ENCODE peak calls at places on chromosomes 11 and 22, in five cellular contexts. X, I, E, J and O are unnamed samples.

GRCh38 chr11:123386746-123387510 is 43.1 kb upstream of the GRAMD1B start:
- DNase-seq in X (no peak), I (no peak), E (no peak), J (no peak), O (no peak)

GRCh38 chr11:15379483-15379882 is 264.8 kb downstream of the INSC start:
- DNase-seq in X (no peak), I (no peak), E (no peak), J (no peak), O (no peak)

GRCh38 chr22:26474687-26475086 is 8.9 kb downstream of the HPS4 start:
- DNase-seq in X (no peak), I (no peak), E (no peak), J (no peak), O (no peak)

GRCh38 chr11:8292351-8292750 is 28.7 kb upstream of the LMO1 start:
- DNase-seq in X (no peak), I (no peak), E (peak; percentile 20), J (no peak), O (no peak)

GRCh38 chr11:132228756-132229325 is 858.4 kb downstream of the NTM start:
- DNase-seq in X (no peak), I (peak; percentile 15), E (no peak), J (no peak), O (no peak)

GRCh38 chr11:31303644-31304043 is 65.9 kb downstream of the DCDC1 start:
- DNase-seq in X (no peak), I (no peak), E (no peak), J (no peak), O (no peak)

GRCh38 chr11:1815311-1815710 is 19.5 kb upstream of the SYT8 start:
- DNase-seq in X (no peak), I (no peak), E (no peak), J (no peak), O (no peak)

GRCh38 chr22:30823015-30823370 is 128.3 kb downstream of the OSBP2 start:
- DNase-seq in X (no peak), I (no peak), E (no peak), J (peak; percentile 25), O (no peak)

GRCh38 chr11:69035150-69035958 is 13.4 kb upstream of the TPCN2 start:
- DNase-seq in X (no peak), I (no peak), E (peak; percentile 56), J (no peak), O (no peak)

GRCh38 chr22:36768141-36768540 is 7.8 kb downstream of the IFT27 start:
- DNase-seq in X (no peak), I (no peak), E (no peak), J (no peak), O (no peak)

GRCh38 chr11:77776455-77776854 is 44.1 kb downstream of the RSF1 start:
- DNase-seq in X (peak; percentile 19), I (no peak), E (no peak), J (peak; percentile 21), O (peak; percentile 29)

GRCh38 chr22:46031965-46032851 is 55.2 kb upstream of the WNT7B start:
- DNase-seq in X (no peak), I (no peak), E (no peak), J (no peak), O (no peak)

GRCh38 chr22:17880468-17880867 is 106.2 kb upstream of the BID start:
- DNase-seq in X (no peak), I (no peak), E (no peak), J (no peak), O (no peak)

GRCh38 chr11:69915501-69916250 is 96.5 kb upstream of the FGF3 start:
- DNase-seq in X (peak; percentile 60), I (peak; percentile 72), E (peak; percentile 98), J (peak; percentile 81), O (peak; percentile 41)

GRCh38 chr11:19242184-19242932 is 1.6 kb upstream of the E2F8 start:
- DNase-seq in X (no peak), I (no peak), E (peak; percentile 63), J (no peak), O (no peak)

GRCh38 chr11:131099746-131100145 is 183.5 kb upstream of the SNX19 start:
- DNase-seq in X (no peak), I (no peak), E (no peak), J (no peak), O (peak; percentile 4)

GRCh38 chr11:19919050-19919561 is 206.5 kb downstream of the NAV2 start:
- DNase-seq in X (no peak), I (no peak), E (no peak), J (no peak), O (no peak)

GRCh38 chr22:20777420-20778177 is 3.7 kb downstream of the SERPIND1 start:
- DNase-seq in X (peak; percentile 70), I (no peak), E (no peak), J (peak; percentile 98), O (peak; percentile 99)

GRCh38 chr11:2528301-2529050 is 83.7 kb downstream of the KCNQ1 start:
- DNase-seq in X (no peak), I (no peak), E (no peak), J (no peak), O (no peak)

GRCh38 chr11:32671051-32671450 is 87.4 kb downstream of the EIF3M start:
- DNase-seq in X (no peak), I (no peak), E (no peak), J (no peak), O (no peak)
- TF ChIP-seq ZNF274 in X (no peak), I (no peak), E (no peak), J (no peak), O (no peak)

GRCh38 chr11:61481806-61482205 is 26.7 kb upstream of the LRRC10B start:
- DNase-seq in X (no peak), I (no peak), E (no peak), J (no peak), O (no peak)

GRCh38 chr11:61477734-61478148 is 30.8 kb upstream of the LRRC10B start:
- DNase-seq in X (no peak), I (peak; percentile 33), E (peak; percentile 94), J (peak; percentile 81), O (no peak)

GRCh38 chr11:61482513-61482912 is 26.0 kb upstream of the LRRC10B start:
- DNase-seq in X (no peak), I (peak; percentile 57), E (peak; percentile 96), J (peak; percentile 81), O (no peak)

GRCh38 chr11:61480261-61480660 is 28.3 kb upstream of the LRRC10B start:
- DNase-seq in X (no peak), I (no peak), E (no peak), J (no peak), O (no peak)

GRCh38 chr11:61480936-61481335 is 27.6 kb upstream of the LRRC10B start:
- DNase-seq in X (no peak), I (peak; percentile 81), E (peak; percentile 86), J (no peak), O (no peak)
- TF ChIP-seq ZNF274 in X (no peak), I (no peak), E (no peak), J (no peak), O (no peak)

GRCh38 chr11:120170741-120171261 is 32.9 kb upstream of the TRIM29 start:
- DNase-seq in X (no peak), I (no peak), E (peak; percentile 31), J (no peak), O (no peak)
- TF ChIP-seq ZNF274 in X (no peak), I (no peak), E (no peak), J (no peak), O (no peak)

GRCh38 chr22:49237279-49237678 is 590.4 kb downstream of the BRD1 start:
- DNase-seq in X (no peak), I (no peak), E (peak; percentile 23), J (no peak), O (no peak)

GRCh38 chr22:49237703-49238102 is 590.0 kb downstream of the BRD1 start:
- DNase-seq in X (no peak), I (no peak), E (peak; percentile 23), J (no peak), O (no peak)

GRCh38 chr22:49239264-49240015 is 588.2 kb downstream of the BRD1 start:
- DNase-seq in X (no peak), I (no peak), E (peak; percentile 35), J (no peak), O (no peak)

GRCh38 chr22:49240016-49240380 is 587.7 kb downstream of the BRD1 start:
- DNase-seq in X (no peak), I (no peak), E (no peak), J (no peak), O (no peak)

GRCh38 chr22:49238181-49239141 is 589.2 kb downstream of the BRD1 start:
- DNase-seq in X (no peak), I (no peak), E (peak; percentile 31), J (no peak), O (no peak)
- TF ChIP-seq ZNF274 in X (no peak), I (no peak), E (no peak), J (no peak), O (no peak)

DNA sequence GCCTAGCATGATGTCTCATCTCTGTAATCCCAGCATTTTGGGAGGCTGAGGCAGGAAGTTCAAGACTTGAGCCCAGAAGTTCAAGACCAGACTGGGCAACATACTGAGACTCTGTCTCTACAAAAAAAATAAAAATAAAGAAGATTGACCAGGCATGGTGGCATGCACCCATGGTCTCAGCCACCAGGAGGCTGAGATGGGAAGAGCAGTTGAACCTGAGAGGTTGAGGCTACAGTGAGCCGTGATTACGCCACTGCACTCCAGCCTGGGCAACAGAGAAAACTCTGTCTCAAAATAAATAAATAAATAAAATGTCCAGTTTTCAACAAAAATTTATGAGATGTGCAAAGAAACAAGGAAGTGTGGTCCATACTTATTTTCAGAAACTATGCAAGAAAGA is 28.3 kb downstream of the EFCAB6 start:
- DNase-seq in X (peak; percentile 7), I (no peak), E (no peak), J (no peak), O (peak; percentile 8)
- TF ChIP-seq ZNF274 in X (no peak), I (no peak), E (no peak), J (no peak), O (no peak)

GRCh38 chr22:41908409-41909289 is 6.2 kb downstream of the SHISA8 start:
- DNase-seq in X (no peak), I (no peak), E (peak; percentile 69), J (no peak), O (no peak)

GRCh38 chr22:41911292-41911611 is 3.6 kb downstream of the SHISA8 start:
- DNase-seq in X (no peak), I (no peak), E (no peak), J (no peak), O (no peak)

GRCh38 chr22:41909290-41910049 is 5.4 kb downstream of the SHISA8 start:
- DNase-seq in X (no peak), I (no peak), E (peak; percentile 80), J (no peak), O (no peak)

GRCh38 chr22:41910599-41911291 is 4.1 kb downstream of the SHISA8 start:
- DNase-seq in X (no peak), I (no peak), E (no peak), J (no peak), O (no peak)

GRCh38 chr22:41910050-41910598 is 4.8 kb downstream of the SHISA8 start:
- DNase-seq in X (no peak), I (no peak), E (peak; percentile 78), J (no peak), O (no peak)
- TF ChIP-seq ZNF274 in X (no peak), I (no peak), E (no peak), J (no peak), O (no peak)